ENCODE peak calls at places on chromosomes 12 and 14, in seven cellular contexts. H is CD4-positive, alpha-beta T cell; B is fibroblast of lung; R is GM23248; L is upper lobe of right lung; C is suprapubic skin; O is heart right ventricle. N is an unnamed sample.

GRCh38 chr14:66379116-66379515 is 107.1 kb upstream of the CCDC196 start:
- DNase-seq in B (no peak), H (no peak), O (peak; percentile 38), C (no peak), R (no peak), L (no peak), N (no peak)

GRCh38 chr12:91804533-91804932 is 341.1 kb downstream of the BTG1 start:
- DNase-seq in O (no peak), L (no peak), R (no peak), C (no peak), H (no peak), B (no peak), N (no peak)

GRCh38 chr14:36647827-36648753 is 13.6 kb upstream of the PAX9 start:
- DNase-seq in C (no peak), R (peak; percentile 76), B (peak; percentile 39), L (peak; percentile 67), H (no peak), O (no peak), N (no peak)

GRCh38 chr12:49294804-49295086 is 202 bp upstream of the PRPH start:
- DNase-seq in C (no peak), B (no peak), R (no peak), H (no peak), O (no peak), L (no peak), N (no peak)

GRCh38 chr14:81453166-81453766 is 53.1 kb upstream of the STON2 start:
- DNase-seq in C (no peak), R (peak; percentile 71), L (no peak), H (peak; percentile 23), B (peak; percentile 70), O (no peak), N (peak; percentile 23)

GRCh38 chr14:70845601-70846000 is 36.3 kb upstream of the MAP3K9 start:
- DNase-seq in H (no peak), O (no peak), L (no peak), B (no peak), R (no peak), C (no peak), N (no peak)

GRCh38 chr12:91630906-91631305 is 448.3 kb upstream of the DCN start:
- DNase-seq in C (no peak), R (no peak), O (no peak), B (no peak), H (no peak), L (no peak), N (no peak)

GRCh38 chr12:54159549-54159948 is 29.2 kb downstream of the SMUG1 start:
- DNase-seq in R (no peak), O (no peak), L (no peak), C (no peak), H (no peak), B (no peak), N (no peak)

GRCh38 chr14:73524493-73524892 is 12.4 kb upstream of the ACOT1 start:
- DNase-seq in O (no peak), L (peak; percentile 87), R (no peak), C (no peak), H (no peak), B (no peak), N (no peak)

GRCh38 chr12:68871899-68872298 is 61.1 kb downstream of the CPM start:
- DNase-seq in C (no peak), L (no peak), R (peak; percentile 22), B (no peak), O (no peak), H (no peak), N (no peak)

GRCh38 chr14:70257526-70257925 is 68.8 kb upstream of the SLC8A3 start:
- DNase-seq in O (no peak), H (no peak), C (no peak), B (no peak), R (no peak), L (no peak), N (no peak)

GRCh38 chr12:64099430-64099829 is 122.7 kb downstream of the KICS2 start:
- DNase-seq in R (peak; percentile 92), H (no peak), O (no peak), C (no peak), L (no peak), B (peak; percentile 91), N (no peak)

GRCh38 chr12:54421175-54421872 is 2.3 kb upstream of the ITGA5 start:
- DNase-seq in H (no peak), C (peak; percentile 86), B (peak; percentile 89), O (peak; percentile 59), R (peak; percentile 70), L (no peak), N (no peak)

GRCh38 chr12:50287271-50287670 is 4.0 kb upstream of the LIMA1 start:
- DNase-seq in B (no peak), R (no peak), L (no peak), C (no peak), O (no peak), H (no peak), N (no peak)

GRCh38 chr12:52042706-52043385 is 8.4 kb upstream of the NR4A1 start:
- DNase-seq in O (no peak), C (no peak), B (no peak), H (no peak), L (no peak), R (no peak), N (no peak)

GRCh38 chr14:96279564-96279963 is 23.6 kb downstream of the BDKRB1 start:
- DNase-seq in R (no peak), L (no peak), H (no peak), C (no peak), B (no peak), O (no peak), N (no peak)
- H3K27ac ChIP-seq in R (no peak overlapping the region), L (no peak overlapping the region), H (no peak overlapping the region), C (no peak overlapping the region), B (no peak overlapping the region), O (no peak overlapping the region), N (no peak overlapping the region)

GRCh38 chr14:105473033-105473676 is 1.5 kb upstream of the CRIP2 start:
- DNase-seq in H (no peak), B (no peak), O (peak; percentile 57), C (no peak), R (no peak), L (no peak), N (no peak)

GRCh38 chr14:105475269-105475915 is 771 bp downstream of the CRIP2 start:
- DNase-seq in C (no peak), L (no peak), H (no peak), B (no peak), R (peak; percentile 77), O (peak; percentile 73), N (no peak)

GRCh38 chr14:105473677-105474477 is 744 bp upstream of the CRIP2 start:
- DNase-seq in O (peak; percentile 98), L (peak; percentile 93), B (peak; percentile 86), C (peak; percentile 96), H (peak; percentile 79), R (peak; percentile 90), N (peak; percentile 57)

GRCh38 chr14:105475916-105476845 is 1.6 kb downstream of the CRIP2 start:
- DNase-seq in O (peak; percentile 84), H (no peak), R (peak; percentile 72), L (no peak), C (no peak), B (peak; percentile 40), N (peak; percentile 40)

GRCh38 chr14:105474478-105475268 is at the start of gene CRIP2:
- DNase-seq in L (no peak), B (no peak), H (no peak), O (peak; percentile 78), R (peak; percentile 83), C (no peak), N (no peak)
- H3K27ac ChIP-seq in L (peak within 1 kb of the TSS; percentile 93), B (peak within 1 kb of the TSS; percentile 87), H (no peak within 1 kb of the TSS), O (peak within 1 kb of the TSS; percentile 100), R (peak within 1 kb of the TSS; percentile 86), C (peak within 1 kb of the TSS; percentile 92), N (peak within 1 kb of the TSS; percentile 95)

GRCh38 chr14:93788307-93788556 is at the start of gene PRIMA1:
- DNase-seq in B (no peak), O (no peak), R (no peak), H (no peak), L (no peak), C (no peak), N (no peak)

GRCh38 chr14:93787465-93788306 is 599 bp downstream of the PRIMA1 start:
- DNase-seq in R (no peak), H (no peak), O (no peak), C (no peak), L (no peak), B (no peak), N (no peak)

GRCh38 chr14:93790966-93791365 is 2.7 kb upstream of the PRIMA1 start:
- DNase-seq in O (no peak), H (no peak), C (no peak), B (no peak), L (no peak), R (no peak), N (no peak)

GRCh38 chr14:93789366-93790130 is 1.3 kb upstream of the PRIMA1 start:
- DNase-seq in R (peak; percentile 3), O (no peak), H (no peak), B (no peak), C (no peak), L (no peak), N (no peak)

DNA sequence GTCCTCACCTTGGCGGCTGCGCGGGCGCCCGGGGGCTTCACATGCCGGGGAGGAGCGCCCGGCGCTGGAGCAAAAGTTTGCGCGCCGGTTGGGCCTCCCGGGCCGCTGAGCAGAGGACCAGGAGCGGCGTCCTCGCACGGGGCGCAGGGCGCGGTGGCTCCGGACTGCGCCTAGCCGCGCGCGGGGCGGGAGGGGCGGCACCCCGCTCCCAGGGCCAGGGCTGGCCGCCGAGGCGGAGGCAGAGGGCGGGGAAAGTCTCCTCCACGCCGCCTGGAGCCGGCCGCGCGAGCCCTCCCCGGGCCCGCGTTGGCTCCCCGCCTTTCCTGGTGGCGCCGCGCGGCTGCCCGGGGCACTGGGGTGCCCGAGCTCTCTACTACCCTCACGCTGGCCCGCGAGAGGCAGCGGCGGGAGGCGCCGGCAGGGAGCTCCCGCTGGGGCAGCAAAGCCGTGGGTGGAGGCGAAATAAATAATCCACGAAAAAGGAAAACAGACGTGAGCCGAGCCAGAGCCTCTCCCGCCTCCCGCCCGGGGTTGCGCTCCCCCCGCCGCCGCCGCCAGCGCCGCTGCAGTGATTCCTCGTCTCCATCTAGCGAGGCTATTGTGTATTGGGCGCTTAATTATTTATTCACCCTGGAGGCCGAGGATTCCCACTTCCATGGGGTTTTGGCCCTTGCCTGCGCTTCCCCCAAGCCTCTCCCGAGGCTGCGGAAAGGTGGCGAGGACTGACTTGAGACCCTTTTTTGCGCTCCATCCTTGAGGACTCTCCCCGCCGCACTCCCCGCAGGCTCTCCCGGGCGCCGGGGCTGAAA is 476 bp upstream of the PRIMA1 start:
- DNase-seq in H (no peak), R (peak; percentile 50), L (no peak), B (no peak), O (peak; percentile 60), C (no peak), N (peak; percentile 68)
- H3K27ac ChIP-seq in H (no peak overlapping the region), R (no peak overlapping the region), L (no peak overlapping the region), B (no peak overlapping the region), O (peak overlapping the region; percentile 69), C (peak overlapping the region; percentile 68), N (peak overlapping the region; percentile 90)

GRCh38 chr14:106396999-106397398 is 870.6 kb downstream of the TMEM121 start:
- DNase-seq in B (no peak), C (no peak), H (no peak), O (no peak), L (no peak), R (no peak), N (no peak)

GRCh38 chr14:106390947-106391346 is 864.6 kb downstream of the TMEM121 start:
- DNase-seq in O (no peak), H (no peak), R (no peak), L (no peak), C (no peak), B (no peak), N (no peak)

GRCh38 chr14:106393742-106394141 is 867.4 kb downstream of the TMEM121 start:
- DNase-seq in B (no peak), R (no peak), C (no peak), O (no peak), H (no peak), L (no peak), N (no peak)

GRCh38 chr14:106390401-106390800 is 864.0 kb downstream of the TMEM121 start:
- DNase-seq in O (no peak), R (no peak), H (no peak), L (no peak), B (no peak), C (no peak), N (no peak)

GRCh38 chr14:106395460-106396050 is 869.2 kb downstream of the TMEM121 start:
- DNase-seq in H (no peak), L (no peak), B (no peak), R (no peak), O (no peak), C (no peak), N (no peak)
- H3K27ac ChIP-seq in H (no peak overlapping the region), L (no peak overlapping the region), B (no peak overlapping the region), R (no peak overlapping the region), O (no peak overlapping the region), C (no peak overlapping the region), N (no peak overlapping the region)

N was measured in caudate nucleus.